ENCODE peak calls at places on chromosome 5, in seven cellular contexts. One of them, this sample, is unnamed.

GRCh38 chr5:126988021-126988569 is 42.3 kb downstream of the MARCHF3 start:
- DNase-seq in sigmoid colon: no peak
- DNase-seq in hypothalamus: no peak
- DNase-seq in nephron progenitor cell: no peak
- DNase-seq in B cell: peak
- DNase-seq in mucosa of gallbladder: no peak
- DNase-seq in activated CD8-positive, alpha-beta T cell treated with anti-CD3 and anti-CD28 coated beads, Interleukin-2, amount 10 ng/mL, durations not matched to agents 7 days and 5 days: no peak
- DNase-seq in this sample: no peak

GRCh38 chr5:119031905-119032304 is 39.0 kb upstream of the DMXL1 start:
- DNase-seq in sigmoid colon: no peak
- DNase-seq in hypothalamus: no peak
- DNase-seq in nephron progenitor cell: no peak
- DNase-seq in B cell: no peak
- DNase-seq in mucosa of gallbladder: no peak
- DNase-seq in activated CD8-positive, alpha-beta T cell treated with anti-CD3 and anti-CD28 coated beads, Interleukin-2, amount 10 ng/mL, durations not matched to agents 7 days and 5 days: no peak
- DNase-seq in this sample: no peak

GRCh38 chr5:87746891-87747366 is 334.2 kb upstream of the CCNH start:
- DNase-seq in sigmoid colon: no peak
- DNase-seq in hypothalamus: no peak
- DNase-seq in nephron progenitor cell: no peak
- DNase-seq in B cell: no peak
- DNase-seq in mucosa of gallbladder: no peak
- DNase-seq in activated CD8-positive, alpha-beta T cell treated with anti-CD3 and anti-CD28 coated beads, Interleukin-2, amount 10 ng/mL, durations not matched to agents 7 days and 5 days: no peak
- DNase-seq in this sample: no peak

GRCh38 chr5:109566361-109566760 is 123.4 kb upstream of the MAN2A1 start:
- DNase-seq in sigmoid colon: no peak
- DNase-seq in hypothalamus: no peak
- DNase-seq in nephron progenitor cell: no peak
- DNase-seq in B cell: no peak
- DNase-seq in mucosa of gallbladder: no peak
- DNase-seq in activated CD8-positive, alpha-beta T cell treated with anti-CD3 and anti-CD28 coated beads, Interleukin-2, amount 10 ng/mL, durations not matched to agents 7 days and 5 days: no peak
- DNase-seq in this sample: no peak

GRCh38 chr5:32852535-32852934 is 141.4 kb downstream of the NPR3 start:
- DNase-seq in sigmoid colon: no peak
- DNase-seq in hypothalamus: no peak
- DNase-seq in nephron progenitor cell: peak
- DNase-seq in B cell: no peak
- DNase-seq in mucosa of gallbladder: no peak
- DNase-seq in activated CD8-positive, alpha-beta T cell treated with anti-CD3 and anti-CD28 coated beads, Interleukin-2, amount 10 ng/mL, durations not matched to agents 7 days and 5 days: no peak
- DNase-seq in this sample: no peak

GRCh38 chr5:17373406-17374110 is 124.5 kb upstream of the TAF11L2 start:
- DNase-seq in sigmoid colon: no peak
- DNase-seq in hypothalamus: no peak
- DNase-seq in nephron progenitor cell: no peak
- DNase-seq in B cell: no peak
- DNase-seq in mucosa of gallbladder: no peak
- DNase-seq in activated CD8-positive, alpha-beta T cell treated with anti-CD3 and anti-CD28 coated beads, Interleukin-2, amount 10 ng/mL, durations not matched to agents 7 days and 5 days: no peak
- DNase-seq in this sample: no peak

GRCh38 chr5:175840050-175840841 is 31.1 kb upstream of the CPLX2 start:
- DNase-seq in sigmoid colon: no peak
- DNase-seq in hypothalamus: no peak
- DNase-seq in nephron progenitor cell: no peak
- DNase-seq in B cell: peak
- DNase-seq in mucosa of gallbladder: no peak
- DNase-seq in activated CD8-positive, alpha-beta T cell treated with anti-CD3 and anti-CD28 coated beads, Interleukin-2, amount 10 ng/mL, durations not matched to agents 7 days and 5 days: no peak
- DNase-seq in this sample: no peak

GRCh38 chr5:127550652-127551409 is 33.4 kb downstream of the PRRC1 start:
- DNase-seq in sigmoid colon: no peak
- DNase-seq in hypothalamus: no peak
- DNase-seq in nephron progenitor cell: no peak
- DNase-seq in B cell: no peak
- DNase-seq in mucosa of gallbladder: no peak
- DNase-seq in activated CD8-positive, alpha-beta T cell treated with anti-CD3 and anti-CD28 coated beads, Interleukin-2, amount 10 ng/mL, durations not matched to agents 7 days and 5 days: no peak
- DNase-seq in this sample: no peak

GRCh38 chr5:148826082-148826971 is at the start of gene ADRB2:
- DNase-seq in sigmoid colon: peak
- DNase-seq in hypothalamus: peak
- DNase-seq in nephron progenitor cell: peak
- DNase-seq in B cell: peak
- DNase-seq in mucosa of gallbladder: peak
- DNase-seq in activated CD8-positive, alpha-beta T cell treated with anti-CD3 and anti-CD28 coated beads, Interleukin-2, amount 10 ng/mL, durations not matched to agents 7 days and 5 days: peak
- DNase-seq in this sample: peak

GRCh38 chr5:9440517-9440916 is 105.4 kb downstream of the SEMA5A start:
- DNase-seq in sigmoid colon: no peak
- DNase-seq in hypothalamus: no peak
- DNase-seq in nephron progenitor cell: no peak
- DNase-seq in B cell: no peak
- DNase-seq in mucosa of gallbladder: no peak
- DNase-seq in activated CD8-positive, alpha-beta T cell treated with anti-CD3 and anti-CD28 coated beads, Interleukin-2, amount 10 ng/mL, durations not matched to agents 7 days and 5 days: no peak
- DNase-seq in this sample: no peak

GRCh38 chr5:135013947-135014570 is 20.0 kb downstream of the PITX1 start:
- DNase-seq in sigmoid colon: peak
- DNase-seq in hypothalamus: no peak
- DNase-seq in nephron progenitor cell: no peak
- DNase-seq in B cell: no peak
- DNase-seq in mucosa of gallbladder: peak
- DNase-seq in activated CD8-positive, alpha-beta T cell treated with anti-CD3 and anti-CD28 coated beads, Interleukin-2, amount 10 ng/mL, durations not matched to agents 7 days and 5 days: no peak
- DNase-seq in this sample: peak

GRCh38 chr5:109113608-109114007 is 296.2 kb downstream of the PJA2 start:
- DNase-seq in sigmoid colon: no peak
- DNase-seq in hypothalamus: no peak
- DNase-seq in nephron progenitor cell: no peak
- DNase-seq in B cell: no peak
- DNase-seq in mucosa of gallbladder: no peak
- DNase-seq in activated CD8-positive, alpha-beta T cell treated with anti-CD3 and anti-CD28 coated beads, Interleukin-2, amount 10 ng/mL, durations not matched to agents 7 days and 5 days: no peak
- DNase-seq in this sample: no peak

GRCh38 chr5:168822745-168823281 is 243.6 kb upstream of the PANK3 start:
- DNase-seq in sigmoid colon: no peak
- DNase-seq in hypothalamus: no peak
- DNase-seq in nephron progenitor cell: no peak
- DNase-seq in B cell: no peak
- DNase-seq in mucosa of gallbladder: no peak
- DNase-seq in activated CD8-positive, alpha-beta T cell treated with anti-CD3 and anti-CD28 coated beads, Interleukin-2, amount 10 ng/mL, durations not matched to agents 7 days and 5 days: no peak
- DNase-seq in this sample: no peak

This sample was measured in prostate gland.